ENCODE peak calls at places on chromosome 9, in eight cellular contexts. N is endothelial cell, H is HCT116, S is psoas muscle, F is HFF-Myc, T is cardiac fibroblast, E is A549, P is dorsolateral prefrontal cortex. I is an unnamed sample.

GRCh38 chr9:115164511-115164974 is 46.6 kb upstream of the TNC start:
- DNase-seq in E (no peak), H (peak), P (peak), N (no peak), T (no peak), S (no peak), F (peak), I (peak)

GRCh38 chr9:34102796-34103195 is 23.7 kb downstream of the DCAF12 start:
- DNase-seq in H (no peak), T (no peak), S (no peak), E (no peak), N (no peak), F (no peak), P (no peak), I (no peak)

GRCh38 chr9:124015091-124015660 is 3.6 kb downstream of the LHX2 start:
- DNase-seq in T (no peak), E (no peak), F (no peak), H (no peak), S (no peak), P (no peak), N (no peak), I (no peak)

GRCh38 chr9:87699835-87700234 is 26.1 kb upstream of the CTSL start:
- DNase-seq in F (no peak), S (no peak), N (no peak), P (no peak), E (no peak), H (no peak), T (no peak), I (no peak)

GRCh38 chr9:89660286-89660685 is 55.5 kb downstream of the GADD45G start:
- DNase-seq in N (no peak), P (no peak), T (no peak), S (no peak), F (no peak), H (no peak), E (no peak), I (no peak)

GRCh38 chr9:92064711-92065110 is 50.5 kb downstream of the SPTLC1 start:
- DNase-seq in E (no peak), T (peak), H (no peak), N (no peak), P (no peak), F (no peak), S (no peak), I (no peak)

GRCh38 chr9:19102181-19102630 is 498 bp downstream of the HAUS6 start:
- DNase-seq in E (peak), T (peak), F (no peak), N (peak), S (peak), P (no peak), H (no peak), I (peak)

GRCh38 chr9:95333426-95333825 is 15.9 kb upstream of the FANCC start:
- DNase-seq in S (no peak), H (no peak), P (no peak), E (no peak), T (no peak), F (no peak), N (no peak), I (no peak)

GRCh38 chr9:136283291-136284235 is 20.3 kb downstream of the CCDC187 start:
- DNase-seq in P (peak), T (peak), E (peak), H (peak), N (peak), F (peak), S (peak), I (peak)

GRCh38 chr9:23829580-23830458 is 3.8 kb upstream of the ELAVL2 start:
- DNase-seq in N (peak), H (no peak), T (peak), F (no peak), P (no peak), E (no peak), S (no peak), I (peak)

GRCh38 chr9:110033869-110034268 is 174.1 kb downstream of the C9orf152 start:
- DNase-seq in S (no peak), E (no peak), N (no peak), P (no peak), T (peak), H (no peak), F (no peak), I (no peak)

GRCh38 chr9:88980732-88981336 is 10.4 kb upstream of the S1PR3 start:
- DNase-seq in H (no peak), E (no peak), S (no peak), T (peak), F (peak), P (no peak), N (no peak), I (no peak)

GRCh38 chr9:97907051-97907450 is 15.2 kb downstream of the TRMO start:
- DNase-seq in H (no peak), S (no peak), P (no peak), F (no peak), E (no peak), T (no peak), N (no peak), I (no peak)

GRCh38 chr9:96350866-96351265 is 32.6 kb downstream of the SLC35D2 start:
- DNase-seq in E (no peak), T (no peak), N (no peak), F (no peak), S (no peak), H (no peak), P (no peak), I (no peak)

GRCh38 chr9:89137548-89138462 is 40.8 kb downstream of the SHC3 start:
- DNase-seq in F (peak), P (peak), N (no peak), T (peak), E (peak), S (peak), H (peak), I (peak)

GRCh38 chr9:69932901-69933300 is 110.7 kb upstream of the MAMDC2 start:
- DNase-seq in F (no peak), N (no peak), H (peak), S (no peak), P (no peak), E (peak), T (peak), I (peak)
- TF ChIP-seq CTCF in F (peak), N (no peak), H (peak), S (no peak), P (peak), E (peak), T (peak), I (no peak)

GRCh38 chr9:133806623-133807010 is 68.5 kb upstream of the SARDH start:
- DNase-seq in E (no peak), S (no peak), P (no peak), T (no peak), N (no peak), F (no peak), H (no peak), I (no peak)

GRCh38 chr9:133807818-133808217 is 69.7 kb upstream of the SARDH start:
- DNase-seq in F (no peak), T (no peak), S (no peak), H (no peak), N (no peak), E (no peak), P (no peak), I (no peak)

GRCh38 chr9:133807037-133807436 is 68.9 kb upstream of the SARDH start:
- DNase-seq in P (no peak), T (no peak), E (no peak), S (no peak), H (no peak), N (no peak), F (no peak), I (no peak)

GRCh38 chr9:133804199-133804598 is 66.0 kb upstream of the SARDH start:
- DNase-seq in N (no peak), S (no peak), T (no peak), P (no peak), F (no peak), H (no peak), E (no peak), I (no peak)

GRCh38 chr9:133805876-133806622 is 67.9 kb upstream of the SARDH start:
- DNase-seq in P (no peak), F (no peak), E (no peak), S (no peak), T (no peak), H (no peak), N (no peak), I (no peak)
- TF ChIP-seq CTCF in P (no peak), F (no peak), E (no peak), S (no peak), T (no peak), H (no peak), N (no peak), I (no peak)

GRCh38 chr9:14361074-14361473 is 47.1 kb upstream of the NFIB start:
- DNase-seq in E (no peak), N (no peak), H (no peak), F (no peak), S (no peak), P (no peak), T (peak), I (no peak)

GRCh38 chr9:14369011-14369410 is 55.1 kb upstream of the NFIB start:
- DNase-seq in E (no peak), N (no peak), S (no peak), H (no peak), F (no peak), T (no peak), P (no peak), I (no peak)

GRCh38 chr9:14365667-14366066 is 51.7 kb upstream of the NFIB start:
- DNase-seq in H (no peak), T (peak), N (no peak), E (no peak), P (no peak), F (no peak), S (no peak), I (no peak)

GRCh38 chr9:14362175-14362574 is 48.2 kb upstream of the NFIB start:
- DNase-seq in F (no peak), E (no peak), P (no peak), N (no peak), T (peak), H (no peak), S (no peak), I (no peak)

GRCh38 chr9:14366071-14366470 is 52.1 kb upstream of the NFIB start:
- DNase-seq in S (peak), E (no peak), H (no peak), P (no peak), N (no peak), T (peak), F (peak), I (no peak)
- TF ChIP-seq CTCF in S (no peak), E (no peak), H (no peak), P (no peak), N (no peak), T (no peak), F (no peak), I (no peak)

GRCh38 chr9:128215491-128216404 is 12.6 kb downstream of the DNM1 start:
- DNase-seq in H (no peak), T (peak), S (no peak), E (no peak), N (no peak), F (no peak), P (peak), I (no peak)

GRCh38 chr9:128222026-128222425 is 18.8 kb downstream of the DNM1 start:
- DNase-seq in N (no peak), S (no peak), T (no peak), F (no peak), H (no peak), E (no peak), P (no peak), I (no peak)

GRCh38 chr9:128216781-128217553 is 13.8 kb downstream of the DNM1 start:
- DNase-seq in N (no peak), H (no peak), S (no peak), T (no peak), E (no peak), P (no peak), F (no peak), I (no peak)

GRCh38 chr9:128218172-128218517 is 15.0 kb downstream of the DNM1 start:
- DNase-seq in T (no peak), P (no peak), S (no peak), F (no peak), N (no peak), E (no peak), H (no peak), I (no peak)

DNA sequence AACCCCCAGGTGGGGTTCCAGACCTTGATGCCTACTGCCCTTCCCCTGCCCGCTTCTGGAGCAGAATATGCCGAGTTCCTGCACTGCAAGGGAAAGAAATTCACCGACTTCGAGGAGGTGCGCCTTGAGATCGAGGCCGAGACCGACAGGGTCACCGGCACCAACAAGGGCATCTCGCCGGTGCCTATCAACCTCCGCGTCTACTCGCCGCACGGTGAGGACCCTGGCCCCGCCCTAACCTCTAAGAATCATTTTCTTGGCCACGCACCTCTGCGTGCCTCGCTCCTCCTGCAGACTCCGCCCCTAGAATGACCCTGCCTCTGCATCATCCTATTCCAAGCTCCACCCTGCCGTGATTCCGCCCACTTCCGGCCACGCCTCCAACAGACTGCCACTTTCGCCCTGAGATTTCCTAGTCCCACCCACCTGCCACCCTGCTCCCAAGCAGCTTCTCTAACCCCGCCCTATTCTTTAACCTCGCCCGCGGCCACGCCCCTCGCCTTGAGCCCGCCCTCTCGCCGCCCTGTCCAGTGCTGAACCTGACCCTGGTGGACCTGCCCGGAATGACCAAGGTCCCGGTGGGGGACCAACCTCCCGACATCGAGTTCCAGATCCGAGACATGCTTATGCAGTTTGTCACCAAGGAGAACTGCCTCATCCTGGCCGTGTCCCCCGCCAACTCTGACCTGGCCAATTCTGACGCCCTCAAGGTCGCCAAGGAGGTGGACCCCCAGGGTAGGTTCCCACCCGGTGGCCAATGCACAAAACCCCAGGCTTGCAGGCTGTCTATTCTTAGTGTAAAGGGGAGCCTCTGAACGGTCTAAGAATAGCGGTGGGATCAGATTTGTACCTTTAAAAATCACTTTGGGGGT is 15.6 kb downstream of the DNM1 start:
- DNase-seq in N (peak), F (no peak), E (peak), T (peak), H (peak), S (peak), P (peak), I (peak)
- TF ChIP-seq CTCF in N (no peak), F (no peak), E (no peak), T (no peak), H (no peak), S (no peak), P (no peak), I (no peak)

DNA sequence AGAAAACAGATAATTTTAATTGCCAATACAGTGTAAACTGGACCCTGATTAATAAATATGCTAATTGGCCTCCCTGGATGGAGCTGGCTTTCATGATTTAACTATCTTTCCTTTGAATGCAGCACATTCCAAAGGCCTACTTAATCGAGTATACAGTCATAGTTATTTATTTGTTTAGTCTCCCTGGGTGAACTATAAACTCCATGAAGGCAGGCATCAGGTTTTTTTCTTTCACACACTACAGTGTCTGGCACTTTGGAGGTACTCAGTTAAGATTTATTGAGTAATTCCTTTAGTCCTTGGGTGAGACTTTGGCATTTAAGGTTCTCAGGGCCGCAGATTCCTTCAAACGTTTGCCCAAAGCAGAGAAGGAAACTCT is 20.4 kb downstream of the RUSC2 start:
- DNase-seq in E (no peak), F (no peak), P (no peak), T (no peak), S (no peak), N (no peak), H (no peak), I (no peak)
- TF ChIP-seq CTCF in E (no peak), F (no peak), P (no peak), T (no peak), S (no peak), N (no peak), H (no peak), I (no peak)

GRCh38 chr9:71624728-71625127 is 143.6 kb downstream of the CEMIP2 start:
- DNase-seq in E (no peak), P (no peak), S (no peak), T (no peak), H (no peak), N (no peak), F (no peak), I (no peak)
- TF ChIP-seq CTCF in E (no peak), P (no peak), S (no peak), T (peak), H (no peak), N (peak), F (no peak), I (no peak)

I was measured in Calu3.